ENCODE peak calls at places on chromosomes 13 and 19, in five cellular contexts. One of them, this sample, is unnamed.

GRCh38 chr19:799076-799881 is 2.0 kb downstream of the PTBP1 start:
- DNase-seq in skeletal muscle cell: no peak
- DNase-seq in MCF 10A: peak; percentile 63
- DNase-seq in fibroblast of lung: peak; percentile 63
- DNase-seq in T1000: no peak
- DNase-seq in this sample: peak; percentile 23

GRCh38 chr13:77113496-77113895 is 86.5 kb upstream of the FBXL3 start:
- DNase-seq in skeletal muscle cell: no peak
- DNase-seq in MCF 10A: no peak
- DNase-seq in fibroblast of lung: peak; percentile 18
- DNase-seq in T1000: no peak
- DNase-seq in this sample: no peak

GRCh38 chr19:45470147-45471081 is 2.6 kb downstream of the FOSB start:
- DNase-seq in skeletal muscle cell: no peak
- DNase-seq in MCF 10A: peak; percentile 33
- DNase-seq in fibroblast of lung: peak; percentile 91
- DNase-seq in T1000: no peak
- DNase-seq in this sample: peak; percentile 70

GRCh38 chr13:37618554-37618953 is 20.0 kb upstream of the POSTN start:
- DNase-seq in skeletal muscle cell: no peak
- DNase-seq in MCF 10A: peak; percentile 30
- DNase-seq in fibroblast of lung: peak; percentile 92
- DNase-seq in T1000: no peak
- DNase-seq in this sample: peak; percentile 20

GRCh38 chr13:60226507-60226906 is 62.8 kb upstream of the DIAPH3 start:
- DNase-seq in skeletal muscle cell: peak; percentile 4
- DNase-seq in MCF 10A: peak; percentile 33
- DNase-seq in fibroblast of lung: peak; percentile 14
- DNase-seq in T1000: no peak
- DNase-seq in this sample: peak; percentile 7

GRCh38 chr19:51688665-51689571 is 4.2 kb upstream of the SPACA6 start:
- DNase-seq in skeletal muscle cell: peak; percentile 93
- DNase-seq in MCF 10A: peak; percentile 95
- DNase-seq in fibroblast of lung: peak; percentile 98
- DNase-seq in T1000: peak; percentile 84
- DNase-seq in this sample: peak; percentile 80

GRCh38 chr19:48568345-48568886 is 16.4 kb downstream of the SULT2B1 start:
- DNase-seq in skeletal muscle cell: peak; percentile 66
- DNase-seq in MCF 10A: peak; percentile 98
- DNase-seq in fibroblast of lung: peak; percentile 91
- DNase-seq in T1000: peak; percentile 76
- DNase-seq in this sample: peak; percentile 85

GRCh38 chr19:53908106-53908932 is 759 bp upstream of the CACNG7 start:
- DNase-seq in skeletal muscle cell: no peak
- DNase-seq in MCF 10A: peak; percentile 47
- DNase-seq in fibroblast of lung: peak; percentile 51
- DNase-seq in T1000: no peak
- DNase-seq in this sample: peak; percentile 19

GRCh38 chr13:59487883-59488282 is 675.8 kb downstream of the DIAPH3 start:
- DNase-seq in skeletal muscle cell: no peak
- DNase-seq in MCF 10A: no peak
- DNase-seq in fibroblast of lung: no peak
- DNase-seq in T1000: no peak
- DNase-seq in this sample: no peak

GRCh38 chr13:30744056-30744684 is 8.8 kb downstream of the ALOX5AP start:
- DNase-seq in skeletal muscle cell: no peak
- DNase-seq in MCF 10A: peak; percentile 42
- DNase-seq in fibroblast of lung: peak; percentile 74
- DNase-seq in T1000: no peak
- DNase-seq in this sample: peak; percentile 51

GRCh38 chr19:38239816-38240215 is 15.8 kb upstream of the DPF1 start:
- DNase-seq in skeletal muscle cell: no peak
- DNase-seq in MCF 10A: no peak
- DNase-seq in fibroblast of lung: no peak
- DNase-seq in T1000: no peak
- DNase-seq in this sample: no peak

GRCh38 chr13:76917096-76917495 is 30.9 kb upstream of the KCTD12 start:
- DNase-seq in skeletal muscle cell: peak; percentile 28
- DNase-seq in MCF 10A: peak; percentile 46
- DNase-seq in fibroblast of lung: peak; percentile 47
- DNase-seq in T1000: no peak
- DNase-seq in this sample: peak; percentile 33

GRCh38 chr13:98438246-98439135 is 138.4 kb downstream of the STK24 start:
- DNase-seq in skeletal muscle cell: no peak
- DNase-seq in MCF 10A: no peak
- DNase-seq in fibroblast of lung: no peak
- DNase-seq in T1000: no peak
- DNase-seq in this sample: no peak

GRCh38 chr19:6801397-6802086 is 29.0 kb downstream of the VAV1 start:
- DNase-seq in skeletal muscle cell: no peak
- DNase-seq in MCF 10A: peak; percentile 57
- DNase-seq in fibroblast of lung: peak; percentile 12
- DNase-seq in T1000: no peak
- DNase-seq in this sample: peak; percentile 54

GRCh38 chr13:24085662-24086061 is 74.9 kb upstream of the SPATA13 start:
- DNase-seq in skeletal muscle cell: no peak
- DNase-seq in MCF 10A: no peak
- DNase-seq in fibroblast of lung: no peak
- DNase-seq in T1000: no peak
- DNase-seq in this sample: no peak

GRCh38 chr19:17627921-17628320 is 60.2 kb downstream of the UNC13A start:
- DNase-seq in skeletal muscle cell: no peak
- DNase-seq in MCF 10A: no peak
- DNase-seq in fibroblast of lung: no peak
- DNase-seq in T1000: no peak
- DNase-seq in this sample: no peak

GRCh38 chr19:42286349-42287016 is 15.4 kb upstream of the PRR19 start:
- DNase-seq in skeletal muscle cell: no peak
- DNase-seq in MCF 10A: no peak
- DNase-seq in fibroblast of lung: peak; percentile 42
- DNase-seq in T1000: no peak
- DNase-seq in this sample: no peak

GRCh38 chr13:87536899-87537298 is 134.3 kb upstream of the SLITRK5 start:
- DNase-seq in skeletal muscle cell: no peak
- DNase-seq in MCF 10A: no peak
- DNase-seq in fibroblast of lung: no peak
- DNase-seq in T1000: no peak
- DNase-seq in this sample: no peak

GRCh38 chr13:80276371-80277289 is 64.3 kb downstream of the SPRY2 start:
- DNase-seq in skeletal muscle cell: peak; percentile 4
- DNase-seq in MCF 10A: no peak
- DNase-seq in fibroblast of lung: peak; percentile 79
- DNase-seq in T1000: no peak
- DNase-seq in this sample: peak; percentile 71